ENCODE peak calls at places on chromosome 13, in seven cellular contexts. One of them, this sample, is unnamed.
A peak's percentile ranks its signal among the peaks of the same experiment; 100 is the strongest.

GRCh38 chr13:37226966-37227365 is 121.5 kb upstream of the CSNK1A1L start:
- DNase-seq in activated T-helper 1 cell treated with Interleukin-2 at 50 U/mL for 16 hours: no peak
- DNase-seq in dorsolateral prefrontal cortex: no peak
- DNase-seq in stimulated activated CD8-positive, alpha-beta memory T cell treated with anti-CD3 and anti-CD28 coated beads, Interleukin-4, amount 100 ng/mL, for 1 hour: no peak
- DNase-seq in activated CD4-positive, CD25-positive, alpha-beta regulatory T cell: no peak
- DNase-seq in CD8-positive, alpha-beta memory T cell: no peak
- DNase-seq in T follicular helper cell: no peak
- DNase-seq in this sample: no peak

GRCh38 chr13:71056581-71056980 is 810.4 kb downstream of the DACH1 start:
- DNase-seq in activated T-helper 1 cell treated with Interleukin-2 at 50 U/mL for 16 hours: no peak
- DNase-seq in dorsolateral prefrontal cortex: no peak
- DNase-seq in stimulated activated CD8-positive, alpha-beta memory T cell treated with anti-CD3 and anti-CD28 coated beads, Interleukin-4, amount 100 ng/mL, for 1 hour: no peak
- DNase-seq in activated CD4-positive, CD25-positive, alpha-beta regulatory T cell: no peak
- DNase-seq in CD8-positive, alpha-beta memory T cell: peak; percentile 15
- DNase-seq in T follicular helper cell: no peak
- DNase-seq in this sample: no peak

GRCh38 chr13:95833713-95834112 is 156.8 kb downstream of the DNAJC3 start:
- DNase-seq in activated T-helper 1 cell treated with Interleukin-2 at 50 U/mL for 16 hours: no peak
- DNase-seq in dorsolateral prefrontal cortex: no peak
- DNase-seq in stimulated activated CD8-positive, alpha-beta memory T cell treated with anti-CD3 and anti-CD28 coated beads, Interleukin-4, amount 100 ng/mL, for 1 hour: no peak
- DNase-seq in activated CD4-positive, CD25-positive, alpha-beta regulatory T cell: no peak
- DNase-seq in CD8-positive, alpha-beta memory T cell: no peak
- DNase-seq in T follicular helper cell: no peak
- DNase-seq in this sample: no peak

GRCh38 chr13:46947425-46948191 is 50.8 kb upstream of the HTR2A start:
- DNase-seq in activated T-helper 1 cell treated with Interleukin-2 at 50 U/mL for 16 hours: no peak
- DNase-seq in dorsolateral prefrontal cortex: no peak
- DNase-seq in stimulated activated CD8-positive, alpha-beta memory T cell treated with anti-CD3 and anti-CD28 coated beads, Interleukin-4, amount 100 ng/mL, for 1 hour: no peak
- DNase-seq in activated CD4-positive, CD25-positive, alpha-beta regulatory T cell: no peak
- DNase-seq in CD8-positive, alpha-beta memory T cell: no peak
- DNase-seq in T follicular helper cell: no peak
- DNase-seq in this sample: no peak

GRCh38 chr13:110835721-110836599 is 78.9 kb downstream of the ANKRD10 start:
- DNase-seq in activated T-helper 1 cell treated with Interleukin-2 at 50 U/mL for 16 hours: no peak
- DNase-seq in dorsolateral prefrontal cortex: no peak
- DNase-seq in stimulated activated CD8-positive, alpha-beta memory T cell treated with anti-CD3 and anti-CD28 coated beads, Interleukin-4, amount 100 ng/mL, for 1 hour: no peak
- DNase-seq in activated CD4-positive, CD25-positive, alpha-beta regulatory T cell: no peak
- DNase-seq in CD8-positive, alpha-beta memory T cell: no peak
- DNase-seq in T follicular helper cell: no peak
- DNase-seq in this sample: no peak

GRCh38 chr13:68993154-68993553 is 1114.5 kb upstream of the ATXN8OS start:
- DNase-seq in activated T-helper 1 cell treated with Interleukin-2 at 50 U/mL for 16 hours: no peak
- DNase-seq in dorsolateral prefrontal cortex: no peak
- DNase-seq in stimulated activated CD8-positive, alpha-beta memory T cell treated with anti-CD3 and anti-CD28 coated beads, Interleukin-4, amount 100 ng/mL, for 1 hour: no peak
- DNase-seq in activated CD4-positive, CD25-positive, alpha-beta regulatory T cell: no peak
- DNase-seq in CD8-positive, alpha-beta memory T cell: no peak
- DNase-seq in T follicular helper cell: no peak
- DNase-seq in this sample: no peak

GRCh38 chr13:35479223-35479536 is 2.7 kb upstream of the MAB21L1 start:
- DNase-seq in activated T-helper 1 cell treated with Interleukin-2 at 50 U/mL for 16 hours: no peak
- DNase-seq in dorsolateral prefrontal cortex: no peak
- DNase-seq in stimulated activated CD8-positive, alpha-beta memory T cell treated with anti-CD3 and anti-CD28 coated beads, Interleukin-4, amount 100 ng/mL, for 1 hour: no peak
- DNase-seq in activated CD4-positive, CD25-positive, alpha-beta regulatory T cell: no peak
- DNase-seq in CD8-positive, alpha-beta memory T cell: no peak
- DNase-seq in T follicular helper cell: no peak
- DNase-seq in this sample: no peak

GRCh38 chr13:80363890-80364503 is 23.1 kb upstream of the SPRY2 start:
- DNase-seq in activated T-helper 1 cell treated with Interleukin-2 at 50 U/mL for 16 hours: no peak
- DNase-seq in dorsolateral prefrontal cortex: no peak
- DNase-seq in stimulated activated CD8-positive, alpha-beta memory T cell treated with anti-CD3 and anti-CD28 coated beads, Interleukin-4, amount 100 ng/mL, for 1 hour: no peak
- DNase-seq in activated CD4-positive, CD25-positive, alpha-beta regulatory T cell: no peak
- DNase-seq in CD8-positive, alpha-beta memory T cell: no peak
- DNase-seq in T follicular helper cell: no peak
- DNase-seq in this sample: no peak

GRCh38 chr13:26663801-26664200 is 96.8 kb downstream of the GPR12 start:
- DNase-seq in activated T-helper 1 cell treated with Interleukin-2 at 50 U/mL for 16 hours: no peak
- DNase-seq in dorsolateral prefrontal cortex: no peak
- DNase-seq in stimulated activated CD8-positive, alpha-beta memory T cell treated with anti-CD3 and anti-CD28 coated beads, Interleukin-4, amount 100 ng/mL, for 1 hour: no peak
- DNase-seq in activated CD4-positive, CD25-positive, alpha-beta regulatory T cell: no peak
- DNase-seq in CD8-positive, alpha-beta memory T cell: no peak
- DNase-seq in T follicular helper cell: no peak
- DNase-seq in this sample: no peak

GRCh38 chr13:27534976-27535370 is 84.6 kb upstream of the MTIF3 start:
- DNase-seq in activated T-helper 1 cell treated with Interleukin-2 at 50 U/mL for 16 hours: no peak
- DNase-seq in dorsolateral prefrontal cortex: no peak
- DNase-seq in stimulated activated CD8-positive, alpha-beta memory T cell treated with anti-CD3 and anti-CD28 coated beads, Interleukin-4, amount 100 ng/mL, for 1 hour: no peak
- DNase-seq in activated CD4-positive, CD25-positive, alpha-beta regulatory T cell: no peak
- DNase-seq in CD8-positive, alpha-beta memory T cell: no peak
- DNase-seq in T follicular helper cell: no peak
- DNase-seq in this sample: no peak

GRCh38 chr13:49220035-49220855 is at the start of gene MLNR:
- DNase-seq in activated T-helper 1 cell treated with Interleukin-2 at 50 U/mL for 16 hours: peak; percentile 15
- DNase-seq in dorsolateral prefrontal cortex: no peak
- DNase-seq in stimulated activated CD8-positive, alpha-beta memory T cell treated with anti-CD3 and anti-CD28 coated beads, Interleukin-4, amount 100 ng/mL, for 1 hour: no peak
- DNase-seq in activated CD4-positive, CD25-positive, alpha-beta regulatory T cell: peak; percentile 20
- DNase-seq in CD8-positive, alpha-beta memory T cell: peak; percentile 51
- DNase-seq in T follicular helper cell: no peak
- DNase-seq in this sample: peak; percentile 25

GRCh38 chr13:39365879-39366278 is 237.1 kb downstream of the LHFPL6 start:
- DNase-seq in activated T-helper 1 cell treated with Interleukin-2 at 50 U/mL for 16 hours: no peak
- DNase-seq in dorsolateral prefrontal cortex: no peak
- DNase-seq in stimulated activated CD8-positive, alpha-beta memory T cell treated with anti-CD3 and anti-CD28 coated beads, Interleukin-4, amount 100 ng/mL, for 1 hour: no peak
- DNase-seq in activated CD4-positive, CD25-positive, alpha-beta regulatory T cell: no peak
- DNase-seq in CD8-positive, alpha-beta memory T cell: no peak
- DNase-seq in T follicular helper cell: no peak
- DNase-seq in this sample: no peak

GRCh38 chr13:44272692-44273091 is 100.9 kb upstream of the SERP2 start:
- DNase-seq in activated T-helper 1 cell treated with Interleukin-2 at 50 U/mL for 16 hours: no peak
- DNase-seq in dorsolateral prefrontal cortex: no peak
- DNase-seq in stimulated activated CD8-positive, alpha-beta memory T cell treated with anti-CD3 and anti-CD28 coated beads, Interleukin-4, amount 100 ng/mL, for 1 hour: no peak
- DNase-seq in activated CD4-positive, CD25-positive, alpha-beta regulatory T cell: no peak
- DNase-seq in CD8-positive, alpha-beta memory T cell: no peak
- DNase-seq in T follicular helper cell: no peak
- DNase-seq in this sample: no peak

GRCh38 chr13:76667551-76667950 is 218.7 kb downstream of the KCTD12 start:
- DNase-seq in activated T-helper 1 cell treated with Interleukin-2 at 50 U/mL for 16 hours: no peak
- DNase-seq in dorsolateral prefrontal cortex: no peak
- DNase-seq in stimulated activated CD8-positive, alpha-beta memory T cell treated with anti-CD3 and anti-CD28 coated beads, Interleukin-4, amount 100 ng/mL, for 1 hour: no peak
- DNase-seq in activated CD4-positive, CD25-positive, alpha-beta regulatory T cell: no peak
- DNase-seq in CD8-positive, alpha-beta memory T cell: no peak
- DNase-seq in T follicular helper cell: no peak
- DNase-seq in this sample: no peak

GRCh38 chr13:26459276-26460131 is 98.0 kb upstream of the WASF3 start:
- DNase-seq in activated T-helper 1 cell treated with Interleukin-2 at 50 U/mL for 16 hours: no peak
- DNase-seq in dorsolateral prefrontal cortex: no peak
- DNase-seq in stimulated activated CD8-positive, alpha-beta memory T cell treated with anti-CD3 and anti-CD28 coated beads, Interleukin-4, amount 100 ng/mL, for 1 hour: no peak
- DNase-seq in activated CD4-positive, CD25-positive, alpha-beta regulatory T cell: no peak
- DNase-seq in CD8-positive, alpha-beta memory T cell: no peak
- DNase-seq in T follicular helper cell: no peak
- DNase-seq in this sample: no peak

GRCh38 chr13:68588623-68589022 is 1358.5 kb upstream of the PCDH9 start:
- DNase-seq in activated T-helper 1 cell treated with Interleukin-2 at 50 U/mL for 16 hours: no peak
- DNase-seq in dorsolateral prefrontal cortex: no peak
- DNase-seq in stimulated activated CD8-positive, alpha-beta memory T cell treated with anti-CD3 and anti-CD28 coated beads, Interleukin-4, amount 100 ng/mL, for 1 hour: no peak
- DNase-seq in activated CD4-positive, CD25-positive, alpha-beta regulatory T cell: no peak
- DNase-seq in CD8-positive, alpha-beta memory T cell: no peak
- DNase-seq in T follicular helper cell: no peak
- DNase-seq in this sample: no peak

GRCh38 chr13:48749699-48750473 is 96.2 kb downstream of the CYSLTR2 start:
- DNase-seq in activated T-helper 1 cell treated with Interleukin-2 at 50 U/mL for 16 hours: peak; percentile 30
- DNase-seq in dorsolateral prefrontal cortex: peak; percentile 83
- DNase-seq in stimulated activated CD8-positive, alpha-beta memory T cell treated with anti-CD3 and anti-CD28 coated beads, Interleukin-4, amount 100 ng/mL, for 1 hour: peak; percentile 35
- DNase-seq in activated CD4-positive, CD25-positive, alpha-beta regulatory T cell: peak; percentile 10
- DNase-seq in CD8-positive, alpha-beta memory T cell: peak; percentile 73
- DNase-seq in T follicular helper cell: peak; percentile 8
- DNase-seq in this sample: peak; percentile 97

GRCh38 chr13:39803851-39804250 is 148.4 kb downstream of the COG6 start:
- DNase-seq in activated T-helper 1 cell treated with Interleukin-2 at 50 U/mL for 16 hours: no peak
- DNase-seq in dorsolateral prefrontal cortex: no peak
- DNase-seq in stimulated activated CD8-positive, alpha-beta memory T cell treated with anti-CD3 and anti-CD28 coated beads, Interleukin-4, amount 100 ng/mL, for 1 hour: no peak
- DNase-seq in activated CD4-positive, CD25-positive, alpha-beta regulatory T cell: no peak
- DNase-seq in CD8-positive, alpha-beta memory T cell: no peak
- DNase-seq in T follicular helper cell: no peak
- DNase-seq in this sample: no peak

GRCh38 chr13:20525601-20526544 is at the start of gene CRYL1:
- DNase-seq in activated T-helper 1 cell treated with Interleukin-2 at 50 U/mL for 16 hours: peak; percentile 64
- DNase-seq in dorsolateral prefrontal cortex: peak; percentile 94
- DNase-seq in stimulated activated CD8-positive, alpha-beta memory T cell treated with anti-CD3 and anti-CD28 coated beads, Interleukin-4, amount 100 ng/mL, for 1 hour: peak; percentile 48
- DNase-seq in activated CD4-positive, CD25-positive, alpha-beta regulatory T cell: peak; percentile 56
- DNase-seq in CD8-positive, alpha-beta memory T cell: peak; percentile 82
- DNase-seq in T follicular helper cell: peak; percentile 60
- DNase-seq in this sample: peak; percentile 82

GRCh38 chr13:77176350-77176749 is 149.4 kb upstream of the FBXL3 start:
- DNase-seq in activated T-helper 1 cell treated with Interleukin-2 at 50 U/mL for 16 hours: no peak
- DNase-seq in dorsolateral prefrontal cortex: no peak
- DNase-seq in stimulated activated CD8-positive, alpha-beta memory T cell treated with anti-CD3 and anti-CD28 coated beads, Interleukin-4, amount 100 ng/mL, for 1 hour: no peak
- DNase-seq in activated CD4-positive, CD25-positive, alpha-beta regulatory T cell: no peak
- DNase-seq in CD8-positive, alpha-beta memory T cell: no peak
- DNase-seq in T follicular helper cell: no peak
- DNase-seq in this sample: no peak

GRCh38 chr13:97295279-97296182 is 73.4 kb downstream of the MBNL2 start:
- DNase-seq in activated T-helper 1 cell treated with Interleukin-2 at 50 U/mL for 16 hours: no peak
- DNase-seq in dorsolateral prefrontal cortex: no peak
- DNase-seq in stimulated activated CD8-positive, alpha-beta memory T cell treated with anti-CD3 and anti-CD28 coated beads, Interleukin-4, amount 100 ng/mL, for 1 hour: no peak
- DNase-seq in activated CD4-positive, CD25-positive, alpha-beta regulatory T cell: no peak
- DNase-seq in CD8-positive, alpha-beta memory T cell: no peak
- DNase-seq in T follicular helper cell: no peak
- DNase-seq in this sample: no peak

This sample was measured in adrenal gland.